ENCODE peak calls at places on chromosomes 16 and 17, in eight cellular contexts. One of them, this sample, is unnamed.

GRCh38 chr16:6642271-6642670 is 690.4 kb upstream of the RBFOX1 start:
- DNase-seq in H1: no peak
- DNase-seq in A549: no peak
- DNase-seq in ovary: no peak
- DNase-seq in esophagus muscularis mucosa: no peak
- DNase-seq in tibial nerve: no peak
- DNase-seq in upper lobe of left lung: no peak
- DNase-seq in K562: no peak
- DNase-seq in this sample: no peak

GRCh38 chr17:28497931-28498330 is 8.2 kb upstream of the FOXN1 start:
- DNase-seq in H1: no peak
- DNase-seq in A549: no peak
- DNase-seq in ovary: no peak
- DNase-seq in esophagus muscularis mucosa: no peak
- DNase-seq in tibial nerve: no peak
- DNase-seq in upper lobe of left lung: peak; percentile 54
- DNase-seq in K562: no peak
- DNase-seq in this sample: no peak

GRCh38 chr16:61045931-61046330 is 990.3 kb downstream of the CDH8 start:
- DNase-seq in H1: no peak
- DNase-seq in A549: no peak
- DNase-seq in ovary: no peak
- DNase-seq in esophagus muscularis mucosa: no peak
- DNase-seq in tibial nerve: no peak
- DNase-seq in upper lobe of left lung: no peak
- DNase-seq in K562: no peak
- DNase-seq in this sample: no peak

GRCh38 chr16:88882358-88883030 is 16.0 kb upstream of the PABPN1L start:
- DNase-seq in H1: no peak
- DNase-seq in A549: peak; percentile 69
- DNase-seq in ovary: no peak
- DNase-seq in esophagus muscularis mucosa: no peak
- DNase-seq in tibial nerve: no peak
- DNase-seq in upper lobe of left lung: no peak
- DNase-seq in K562: peak; percentile 77
- DNase-seq in this sample: peak; percentile 65

GRCh38 chr17:63772801-63773271 is 561 bp downstream of the CCDC47 start:
- DNase-seq in H1: no peak
- DNase-seq in A549: peak; percentile 34
- DNase-seq in ovary: no peak
- DNase-seq in esophagus muscularis mucosa: no peak
- DNase-seq in tibial nerve: peak; percentile 20
- DNase-seq in upper lobe of left lung: no peak
- DNase-seq in K562: no peak
- DNase-seq in this sample: peak; percentile 13

GRCh38 chr17:31388770-31389672 is 2.5 kb upstream of the RAB11FIP4 start:
- DNase-seq in H1: no peak
- DNase-seq in A549: no peak
- DNase-seq in ovary: no peak
- DNase-seq in esophagus muscularis mucosa: no peak
- DNase-seq in tibial nerve: no peak
- DNase-seq in upper lobe of left lung: peak; percentile 20
- DNase-seq in K562: peak; percentile 69
- DNase-seq in this sample: no peak

GRCh38 chr17:27460196-27460725 is 4.0 kb downstream of the KSR1 start:
- DNase-seq in H1: no peak
- DNase-seq in A549: no peak
- DNase-seq in ovary: no peak
- DNase-seq in esophagus muscularis mucosa: no peak
- DNase-seq in tibial nerve: no peak
- DNase-seq in upper lobe of left lung: no peak
- DNase-seq in K562: no peak
- DNase-seq in this sample: no peak

GRCh38 chr17:55417411-55418268 is 4.0 kb downstream of the MMD start:
- DNase-seq in H1: no peak
- DNase-seq in A549: no peak
- DNase-seq in ovary: no peak
- DNase-seq in esophagus muscularis mucosa: no peak
- DNase-seq in tibial nerve: no peak
- DNase-seq in upper lobe of left lung: no peak
- DNase-seq in K562: no peak
- DNase-seq in this sample: no peak

GRCh38 chr17:49646391-49647255 is 31.3 kb downstream of the SPOP start:
- DNase-seq in H1: no peak
- DNase-seq in A549: peak; percentile 27
- DNase-seq in ovary: no peak
- DNase-seq in esophagus muscularis mucosa: no peak
- DNase-seq in tibial nerve: no peak
- DNase-seq in upper lobe of left lung: peak; percentile 71
- DNase-seq in K562: no peak
- DNase-seq in this sample: peak; percentile 24

GRCh38 chr16:87407511-87408112 is 15.5 kb downstream of the MAP1LC3B start:
- DNase-seq in H1: no peak
- DNase-seq in A549: no peak
- DNase-seq in ovary: peak; percentile 81
- DNase-seq in esophagus muscularis mucosa: no peak
- DNase-seq in tibial nerve: peak; percentile 44
- DNase-seq in upper lobe of left lung: peak; percentile 81
- DNase-seq in K562: no peak
- DNase-seq in this sample: peak; percentile 65

GRCh38 chr17:40564883-40565744 is at the start of gene CCR7:
- DNase-seq in H1: no peak
- DNase-seq in A549: no peak
- DNase-seq in ovary: no peak
- DNase-seq in esophagus muscularis mucosa: peak; percentile 68
- DNase-seq in tibial nerve: no peak
- DNase-seq in upper lobe of left lung: no peak
- DNase-seq in K562: peak; percentile 51
- DNase-seq in this sample: peak; percentile 58

GRCh38 chr17:48002920-48003685 is 32.2 kb downstream of the CDK5RAP3 start:
- DNase-seq in H1: no peak
- DNase-seq in A549: no peak
- DNase-seq in ovary: no peak
- DNase-seq in esophagus muscularis mucosa: no peak
- DNase-seq in tibial nerve: no peak
- DNase-seq in upper lobe of left lung: no peak
- DNase-seq in K562: no peak
- DNase-seq in this sample: no peak

GRCh38 chr17:2054740-2055493 is at the start of gene HIC1:
- DNase-seq in H1: no peak
- DNase-seq in A549: peak; percentile 74
- DNase-seq in ovary: peak; percentile 90
- DNase-seq in esophagus muscularis mucosa: peak; percentile 94
- DNase-seq in tibial nerve: peak; percentile 66
- DNase-seq in upper lobe of left lung: peak; percentile 78
- DNase-seq in K562: peak; percentile 51
- DNase-seq in this sample: peak; percentile 77

GRCh38 chr17:32912218-32912897 is 15.6 kb upstream of the TMEM98 start:
- DNase-seq in H1: no peak
- DNase-seq in A549: peak; percentile 76
- DNase-seq in ovary: peak; percentile 68
- DNase-seq in esophagus muscularis mucosa: peak; percentile 84
- DNase-seq in tibial nerve: peak; percentile 44
- DNase-seq in upper lobe of left lung: peak; percentile 92
- DNase-seq in K562: peak; percentile 83
- DNase-seq in this sample: peak; percentile 87

GRCh38 chr17:29760279-29760721 is 137.6 kb upstream of the CORO6 start:
- DNase-seq in H1: no peak
- DNase-seq in A549: no peak
- DNase-seq in ovary: no peak
- DNase-seq in esophagus muscularis mucosa: no peak
- DNase-seq in tibial nerve: no peak
- DNase-seq in upper lobe of left lung: no peak
- DNase-seq in K562: no peak
- DNase-seq in this sample: peak; percentile 29

GRCh38 chr17:45293413-45294211 is 23.2 kb downstream of the MAP3K14 start:
- DNase-seq in H1: no peak
- DNase-seq in A549: peak; percentile 97
- DNase-seq in ovary: peak; percentile 79
- DNase-seq in esophagus muscularis mucosa: peak; percentile 95
- DNase-seq in tibial nerve: peak; percentile 79
- DNase-seq in upper lobe of left lung: peak; percentile 96
- DNase-seq in K562: peak; percentile 28
- DNase-seq in this sample: peak; percentile 80

GRCh38 chr16:668519-669171 is 713 bp downstream of the RHOT2 start:
- DNase-seq in H1: no peak
- DNase-seq in A549: no peak
- DNase-seq in ovary: no peak
- DNase-seq in esophagus muscularis mucosa: no peak
- DNase-seq in tibial nerve: no peak
- DNase-seq in upper lobe of left lung: no peak
- DNase-seq in K562: no peak
- DNase-seq in this sample: no peak

GRCh38 chr16:85556456-85557082 is 56.6 kb upstream of the GSE1 start:
- DNase-seq in H1: no peak
- DNase-seq in A549: peak; percentile 16
- DNase-seq in ovary: peak; percentile 78
- DNase-seq in esophagus muscularis mucosa: no peak
- DNase-seq in tibial nerve: no peak
- DNase-seq in upper lobe of left lung: peak; percentile 75
- DNase-seq in K562: peak; percentile 75
- DNase-seq in this sample: peak; percentile 72

GRCh38 chr17:75319818-75320691 is 30.8 kb upstream of the SLC25A19 start:
- DNase-seq in H1: no peak
- DNase-seq in A549: no peak
- DNase-seq in ovary: no peak
- DNase-seq in esophagus muscularis mucosa: no peak
- DNase-seq in tibial nerve: no peak
- DNase-seq in upper lobe of left lung: no peak
- DNase-seq in K562: no peak
- DNase-seq in this sample: peak; percentile 46

GRCh38 chr17:68089881-68090280 is 54.3 kb downstream of the KPNA2 start:
- DNase-seq in H1: no peak
- DNase-seq in A549: peak; percentile 55
- DNase-seq in ovary: no peak
- DNase-seq in esophagus muscularis mucosa: no peak
- DNase-seq in tibial nerve: peak; percentile 23
- DNase-seq in upper lobe of left lung: peak; percentile 87
- DNase-seq in K562: no peak
- DNase-seq in this sample: peak; percentile 55
- TF ChIP-seq EP300 in H1: no peak
- TF ChIP-seq EP300 in A549: no peak
- TF ChIP-seq EP300 in ovary: no peak
- TF ChIP-seq EP300 in esophagus muscularis mucosa: no peak
- TF ChIP-seq EP300 in tibial nerve: no peak
- TF ChIP-seq EP300 in upper lobe of left lung: no peak
- TF ChIP-seq EP300 in K562: no peak
- TF ChIP-seq EP300 in this sample: no peak

GRCh38 chr17:14926526-14927122 is 338.5 kb downstream of the PMP22 start:
- DNase-seq in H1: peak; percentile 9
- DNase-seq in A549: peak; percentile 75
- DNase-seq in ovary: no peak
- DNase-seq in esophagus muscularis mucosa: no peak
- DNase-seq in tibial nerve: peak; percentile 81
- DNase-seq in upper lobe of left lung: peak; percentile 41
- DNase-seq in K562: peak; percentile 12
- DNase-seq in this sample: peak; percentile 26
- TF ChIP-seq POLR2A in H1: no peak
- TF ChIP-seq POLR2A in A549: no peak
- TF ChIP-seq POLR2A in ovary: no peak
- TF ChIP-seq POLR2A in esophagus muscularis mucosa: no peak
- TF ChIP-seq POLR2A in tibial nerve: no peak
- TF ChIP-seq POLR2A in upper lobe of left lung: no peak
- TF ChIP-seq POLR2A in K562: no peak
- TF ChIP-seq POLR2A in this sample: no peak

GRCh38 chr17:61468263-61468907 is 16.2 kb downstream of the TBX4 start:
- DNase-seq in H1: no peak
- DNase-seq in A549: no peak
- DNase-seq in ovary: no peak
- DNase-seq in esophagus muscularis mucosa: no peak
- DNase-seq in tibial nerve: no peak
- DNase-seq in upper lobe of left lung: no peak
- DNase-seq in K562: no peak
- DNase-seq in this sample: no peak
- TF ChIP-seq EP300 in H1: no peak
- TF ChIP-seq EP300 in A549: no peak
- TF ChIP-seq EP300 in ovary: no peak
- TF ChIP-seq EP300 in esophagus muscularis mucosa: no peak
- TF ChIP-seq EP300 in tibial nerve: no peak
- TF ChIP-seq EP300 in upper lobe of left lung: no peak
- TF ChIP-seq EP300 in K562: no peak
- TF ChIP-seq EP300 in this sample: no peak

DNA sequence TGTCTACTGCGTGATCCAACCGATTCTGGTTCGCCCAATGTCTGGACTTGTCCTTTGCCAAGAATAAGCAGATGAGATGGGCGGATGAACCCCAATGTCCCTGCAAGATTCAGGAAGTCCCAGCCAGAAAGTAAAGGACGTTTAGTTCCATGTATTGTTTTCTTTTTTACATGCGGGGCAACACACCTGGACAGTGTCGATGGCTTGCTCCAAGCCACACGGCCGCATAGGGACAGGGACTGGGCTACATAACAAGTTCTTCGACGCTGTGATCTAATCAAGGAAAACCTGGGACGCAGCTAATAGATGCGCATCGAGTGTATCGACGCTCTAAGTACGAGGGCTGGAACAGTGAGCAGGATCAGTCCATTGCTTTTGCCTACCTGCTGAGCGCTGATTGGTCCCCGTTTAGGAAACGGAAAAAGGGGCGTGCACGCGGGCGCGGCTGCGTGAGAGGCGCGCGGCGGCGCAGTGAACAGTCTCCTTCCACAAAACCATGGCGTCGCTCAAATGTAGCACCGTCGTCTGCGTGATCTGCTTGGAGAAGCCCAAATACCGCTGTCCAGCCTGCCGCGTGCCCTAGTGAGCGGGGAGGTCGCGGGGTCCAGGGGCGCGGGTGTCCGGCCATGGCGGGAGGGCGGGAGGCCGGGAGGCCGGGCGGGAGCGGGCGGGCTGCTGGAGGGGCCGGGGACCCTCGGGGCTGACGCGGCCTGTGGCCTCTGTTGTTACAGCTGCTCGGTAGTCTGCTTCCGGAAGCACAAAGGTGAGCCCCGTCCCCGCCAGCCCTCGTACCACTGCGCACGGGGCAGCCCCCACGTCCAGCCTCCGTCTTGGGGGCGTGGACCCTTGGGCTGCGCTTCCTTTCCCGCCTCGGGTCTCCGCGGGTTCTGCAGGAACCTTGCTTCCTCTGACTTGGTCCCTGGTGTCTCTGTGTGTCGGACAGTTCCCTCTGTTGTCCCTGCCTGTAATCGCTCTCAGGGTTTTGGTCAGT is at the start of gene ZNHIT3:
- DNase-seq in H1: peak; percentile 71
- DNase-seq in A549: peak; percentile 95
- DNase-seq in ovary: peak; percentile 91
- DNase-seq in esophagus muscularis mucosa: peak; percentile 97
- DNase-seq in tibial nerve: peak; percentile 91
- DNase-seq in upper lobe of left lung: peak; percentile 95
- DNase-seq in K562: peak; percentile 91
- DNase-seq in this sample: peak; percentile 94
- TF ChIP-seq POLR2A in H1: no peak
- TF ChIP-seq POLR2A in A549: peak; percentile 89
- TF ChIP-seq POLR2A in ovary: peak; percentile 42
- TF ChIP-seq POLR2A in esophagus muscularis mucosa: no peak
- TF ChIP-seq POLR2A in tibial nerve: peak; percentile 63
- TF ChIP-seq POLR2A in upper lobe of left lung: peak; percentile 39
- TF ChIP-seq POLR2A in K562: peak; percentile 82
- TF ChIP-seq POLR2A in this sample: peak; percentile 66